ENCODE peak calls at places on chromosomes 6 and 20, in ten cellular contexts. E is PC-3, Q is left ventricle myocardium inferior, P is fibroblast of lung, G is body of pancreas, S is colonic mucosa, J is spleen, I is transverse colon, B is pancreas, N is tibial artery. T is an unnamed sample.
A peak's percentile ranks its signal among the peaks of the same experiment; 100 is the strongest.

GRCh38 chr6:18207438-18207837 is 52.2 kb downstream of the KDM1B start:
- DNase-seq in E (no peak), Q (no peak), P (peak; percentile 11), G (no peak), S (no peak), J (no peak), I (no peak), B (no peak), N (no peak), T (no peak)

GRCh38 chr6:7545509-7546369 is 4.3 kb downstream of the DSP start:
- DNase-seq in E (no peak), Q (no peak), P (no peak), G (no peak), S (peak; percentile 39), J (no peak), I (no peak), B (no peak), N (no peak), T (no peak)

GRCh38 chr20:36485286-36485685 is 56.0 kb upstream of the MYL9 start:
- DNase-seq in E (no peak), Q (no peak), P (no peak), G (no peak), S (no peak), J (no peak), I (no peak), B (no peak), N (no peak), T (no peak)

GRCh38 chr6:16800942-16801341 is 39.7 kb upstream of the ATXN1 start:
- DNase-seq in E (peak; percentile 62), Q (no peak), P (peak; percentile 56), G (no peak), S (no peak), J (no peak), I (no peak), B (no peak), N (no peak), T (no peak)

GRCh38 chr20:57620274-57620990 is at the start of gene ZBP1:
- DNase-seq in E (no peak), Q (no peak), P (no peak), G (no peak), S (peak; percentile 71), J (peak; percentile 92), I (peak; percentile 84), B (no peak), N (peak; percentile 58), T (no peak)

GRCh38 chr6:6639572-6639971 is 51.1 kb downstream of the LY86 start:
- DNase-seq in E (no peak), Q (no peak), P (no peak), G (no peak), S (no peak), J (no peak), I (no peak), B (no peak), N (no peak), T (no peak)

GRCh38 chr20:10448270-10449156 is 13.4 kb downstream of the SLX4IP start:
- DNase-seq in E (no peak), Q (no peak), P (peak; percentile 62), G (no peak), S (no peak), J (no peak), I (no peak), B (no peak), N (no peak), T (no peak)

GRCh38 chr6:14596410-14596809 is 478.8 kb downstream of the CD83 start:
- DNase-seq in E (peak; percentile 22), Q (no peak), P (peak; percentile 63), G (no peak), S (no peak), J (no peak), I (no peak), B (no peak), N (no peak), T (no peak)

GRCh38 chr20:50347568-50347981 is 156.9 kb downstream of the CEBPB start:
- DNase-seq in E (no peak), Q (no peak), P (no peak), G (no peak), S (no peak), J (peak; percentile 66), I (no peak), B (no peak), N (no peak), T (no peak)

GRCh38 chr20:50353289-50353961 is 156.8 kb upstream of the PTPN1 start:
- DNase-seq in E (no peak), Q (peak; percentile 51), P (no peak), G (no peak), S (no peak), J (no peak), I (no peak), B (no peak), N (no peak), T (no peak)

GRCh38 chr20:50351541-50351940 is 158.6 kb upstream of the PTPN1 start:
- DNase-seq in E (no peak), Q (no peak), P (no peak), G (no peak), S (no peak), J (no peak), I (no peak), B (no peak), N (no peak), T (no peak)

GRCh38 chr20:50348118-50348517 is 157.5 kb downstream of the CEBPB start:
- DNase-seq in E (no peak), Q (peak; percentile 58), P (no peak), G (no peak), S (no peak), J (peak; percentile 85), I (no peak), B (peak; percentile 46), N (no peak), T (no peak)

GRCh38 chr20:50350510-50351249 is 159.5 kb upstream of the PTPN1 start:
- DNase-seq in E (no peak), Q (no peak), P (no peak), G (no peak), S (no peak), J (peak; percentile 64), I (no peak), B (no peak), N (no peak), T (no peak)
- H3K4me1 ChIP-seq in E (peaks cover 20% of the 10 kb centered on the region), Q (peaks cover 22% of the 10 kb centered on the region), P (peaks cover 13% of the 10 kb centered on the region), G (peaks cover 16% of the 10 kb centered on the region), S (no peaks in the 10 kb centered on the region), J (peaks cover 31% of the 10 kb centered on the region), I (peaks cover 21% of the 10 kb centered on the region), B (peaks cover 7% of the 10 kb centered on the region), N (peaks cover 14% of the 10 kb centered on the region), T (no peaks in the 10 kb centered on the region)

DNA sequence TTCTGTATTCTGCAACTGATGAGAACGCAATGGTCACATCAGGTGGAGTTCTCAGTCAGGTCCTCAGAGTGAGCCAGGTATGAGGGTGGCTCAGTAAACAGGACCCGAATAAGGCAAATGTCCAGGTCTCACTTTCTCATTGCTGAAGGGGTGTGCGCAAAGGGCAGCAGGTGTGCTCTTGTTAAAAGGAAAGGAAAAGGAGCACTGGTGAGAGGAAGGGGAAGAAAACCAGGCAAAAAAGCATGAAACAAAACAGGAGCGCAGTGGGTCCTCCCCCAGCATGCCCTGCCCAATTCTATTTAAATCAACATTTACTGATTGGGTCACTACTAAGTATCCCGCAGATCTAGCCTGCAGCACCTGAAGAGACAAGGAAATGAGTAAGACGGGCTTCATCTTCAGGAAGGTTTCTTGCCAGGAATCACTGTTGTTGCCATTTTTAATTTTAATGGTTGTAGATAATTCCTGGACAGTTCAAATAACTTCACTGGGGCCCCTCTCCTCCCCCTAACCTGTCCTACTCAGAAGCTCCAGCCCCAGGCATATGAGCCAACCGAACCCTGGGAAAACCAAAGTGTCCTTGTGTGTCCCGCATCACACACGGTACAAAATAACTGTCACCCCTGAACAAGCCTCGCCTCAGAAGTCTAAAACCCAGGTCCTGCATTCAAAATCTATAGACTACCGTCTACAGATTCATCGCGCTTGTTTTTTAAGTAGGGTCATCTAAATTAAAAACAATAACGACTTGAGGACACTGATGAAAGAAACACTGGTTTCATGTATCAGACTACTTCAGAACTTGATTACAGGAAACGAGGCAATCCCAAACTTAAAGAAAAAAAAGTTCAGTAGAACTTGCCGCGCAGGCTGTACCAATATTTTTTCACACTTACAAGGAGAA is 980 bp downstream of the MBOAT1 start:
- DNase-seq in E (peak; percentile 86), Q (no peak), P (peak; percentile 53), G (peak; percentile 16), S (peak; percentile 71), J (no peak), I (peak; percentile 55), B (no peak), N (no peak), T (no peak)
- H3K4me3 ChIP-seq in E (peak overlapping the region; percentile 73), Q (peak overlapping the region; percentile 95), P (peak overlapping the region; percentile 89), G (peak overlapping the region; percentile 76), S (peak overlapping the region; percentile 75), J (peak overlapping the region; percentile 71), I (peak overlapping the region; percentile 69), B (peak overlapping the region; percentile 63), N (peak overlapping the region; percentile 90), T (peak overlapping the region; percentile 82)

GRCh38 chr6:144334150-144334708 is 49.1 kb downstream of the UTRN start:
- DNase-seq in E (no peak), Q (no peak), P (no peak), G (no peak), S (peak; percentile 52), J (peak; percentile 90), I (peak; percentile 65), B (no peak), N (no peak), T (no peak)
- H3K4me1 ChIP-seq in E (peaks cover 23% of the 10 kb centered on the region), Q (peaks cover 77% of the 10 kb centered on the region), P (peaks cover 10% of the 10 kb centered on the region), G (peaks cover 77% of the 10 kb centered on the region), S (no peaks in the 10 kb centered on the region), J (peaks cover 70% of the 10 kb centered on the region), I (peaks cover 53% of the 10 kb centered on the region), B (peaks cover 38% of the 10 kb centered on the region), N (peaks cover 53% of the 10 kb centered on the region), T (peaks cover 5% of the 10 kb centered on the region)

DNA sequence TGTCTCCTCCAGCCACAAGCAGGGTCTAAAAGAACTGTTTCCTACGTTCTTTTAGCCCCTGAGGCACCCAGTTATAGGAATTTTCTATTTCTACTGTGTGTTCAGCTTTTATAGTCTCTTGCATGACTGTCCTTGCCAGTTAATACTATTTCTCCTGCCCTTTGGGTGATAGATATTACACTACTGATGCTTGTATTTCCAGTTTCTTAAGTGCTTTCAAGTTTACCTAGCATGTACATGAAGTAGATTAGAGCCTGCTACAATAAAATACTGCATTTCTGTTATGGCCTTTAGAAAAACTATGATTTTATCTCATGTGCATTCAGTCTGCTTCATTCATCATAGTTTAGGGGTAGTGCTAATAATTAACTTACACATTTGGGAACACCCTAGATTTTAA is 89.6 kb downstream of the FOXO3 start:
- DNase-seq in E (no peak), Q (no peak), P (no peak), G (no peak), S (no peak), J (no peak), I (no peak), B (no peak), N (no peak), T (no peak)
- H3K4me3 ChIP-seq in E (no peak overlapping the region), Q (no peak overlapping the region), P (no peak overlapping the region), G (no peak overlapping the region), S (no peak overlapping the region), J (no peak overlapping the region), I (no peak overlapping the region), B (no peak overlapping the region), N (no peak overlapping the region), T (no peak overlapping the region)